ENCODE peak calls at places on chromosome 6, in four cellular contexts. A is posterior cingulate gyrus, D is T-helper 17 cell, W is kidney tubule cell. N is an unnamed sample.

GRCh38 chr6:13273931-13274706 is 54.2 kb downstream of the TBC1D7 start:
- DNase-seq in A (no peak), D (peak; percentile 14), W (peak; percentile 59), N (peak; percentile 12)

GRCh38 chr6:166106076-166106686 is 61.5 kb downstream of the TBXT start:
- DNase-seq in A (peak; percentile 88), D (peak; percentile 21), W (peak; percentile 64), N (peak; percentile 74)

GRCh38 chr6:109701201-109701600 is 10.1 kb downstream of the FIG4 start:
- DNase-seq in A (no peak), D (no peak), W (no peak), N (no peak)

GRCh38 chr6:42103218-42103617 is 39.2 kb downstream of the C6orf132 start:
- DNase-seq in A (no peak), D (no peak), W (no peak), N (no peak)

GRCh38 chr6:151313060-151313459 is 73.3 kb downstream of the AKAP12 start:
- DNase-seq in A (no peak), D (no peak), W (no peak), N (no peak)

GRCh38 chr6:79544939-79545450 is 7.8 kb upstream of the LCA5 start:
- DNase-seq in A (peak; percentile 34), D (no peak), W (peak; percentile 100), N (peak; percentile 90)

GRCh38 chr6:109486068-109486467 is 3.0 kb upstream of the ZBTB24 start:
- DNase-seq in A (no peak), D (no peak), W (peak; percentile 56), N (no peak)

GRCh38 chr6:36766649-36766945 is 69.0 kb downstream of the RAB44 start:
- DNase-seq in A (no peak), D (no peak), W (no peak), N (no peak)

GRCh38 chr6:100103936-100104335 is 109.9 kb upstream of the MCHR2 start:
- DNase-seq in A (no peak), D (no peak), W (no peak), N (no peak)

N was measured in hippocampal formation.